ENCODE peak calls at places on chromosomes 11 and 22, in seven cellular contexts. V is DMS 273 treated with DMSO at 0.1 percent for 48 hours; L is globus pallidus; Q is CD4-positive, alpha-beta T cell; M is memory B cell; I is stimulated activated CD4-positive, alpha-beta T cell treated with anti-CD3 and anti-CD28 coated beads, Interleukin-2, amount 100 ng/mL, for 48 hours; W is progenitor cell of endocrine pancreas. C is an unnamed sample.

GRCh38 chr22:44442856-44443595 is 55.0 kb downstream of the RTL6 start:
- DNase-seq in V (no peak), L (no peak), Q (no peak), M (no peak), I (no peak), W (no peak), C (no peak)

GRCh38 chr11:126284829-126285228 is 1.9 kb downstream of the TIRAP start:
- DNase-seq in V (no peak), L (no peak), Q (peak; percentile 86), M (peak; percentile 58), I (peak; percentile 84), W (no peak), C (no peak)

GRCh38 chr22:44166877-44167276 is 13.8 kb upstream of the PARVG start:
- DNase-seq in V (no peak), L (no peak), Q (no peak), M (no peak), I (no peak), W (no peak), C (no peak)

GRCh38 chr22:41939981-41940852 is 6.7 kb downstream of the CENPM start:
- DNase-seq in V (no peak), L (peak; percentile 63), Q (peak; percentile 89), M (peak; percentile 96), I (peak; percentile 82), W (no peak), C (no peak)

GRCh38 chr11:111731839-111732238 is 34.4 kb downstream of the PPP2R1B start:
- DNase-seq in V (no peak), L (no peak), Q (no peak), M (no peak), I (no peak), W (no peak), C (no peak)

GRCh38 chr11:61914471-61915171 is 2.7 kb downstream of the RAB3IL1 start:
- DNase-seq in V (no peak), L (no peak), Q (no peak), M (no peak), I (no peak), W (no peak), C (no peak)

GRCh38 chr11:80327971-80328614 is 887.3 kb upstream of the TENM4 start:
- DNase-seq in V (no peak), L (no peak), Q (no peak), M (no peak), I (no peak), W (no peak), C (no peak)

GRCh38 chr11:10743354-10744035 is 7.6 kb upstream of the CTR9 start:
- DNase-seq in V (no peak), L (no peak), Q (no peak), M (no peak), I (no peak), W (no peak), C (no peak)

GRCh38 chr22:36760716-36761115 is 15.2 kb downstream of the IFT27 start:
- DNase-seq in V (no peak), L (no peak), Q (no peak), M (no peak), I (no peak), W (no peak), C (no peak)

GRCh38 chr22:41690476-41690875 is 1.8 kb upstream of the SNU13 start:
- DNase-seq in V (no peak), L (no peak), Q (no peak), M (no peak), I (no peak), W (no peak), C (no peak)

GRCh38 chr22:46027219-46028068 is 50.5 kb upstream of the WNT7B start:
- DNase-seq in V (no peak), L (peak; percentile 91), Q (no peak), M (no peak), I (no peak), W (peak; percentile 34), C (peak; percentile 55)

GRCh38 chr11:30423886-30424285 is 101.0 kb downstream of the ARL14EP start:
- DNase-seq in V (no peak), L (no peak), Q (no peak), M (no peak), I (no peak), W (no peak), C (no peak)

GRCh38 chr11:119377961-119378667 is 3.4 kb downstream of the USP2 start:
- DNase-seq in V (no peak), L (no peak), Q (no peak), M (no peak), I (no peak), W (no peak), C (no peak)

GRCh38 chr22:27687984-27688545 is 113.5 kb downstream of the MN1 start:
- DNase-seq in V (no peak), L (no peak), Q (no peak), M (no peak), I (no peak), W (no peak), C (no peak)

GRCh38 chr11:117591316-117592039 is 205.5 kb downstream of the DSCAML1 start:
- DNase-seq in V (no peak), L (peak; percentile 72), Q (no peak), M (no peak), I (no peak), W (no peak), C (no peak)

GRCh38 chr22:35835267-35835997 is 117.8 kb downstream of the APOL5 start:
- DNase-seq in V (no peak), L (no peak), Q (no peak), M (no peak), I (no peak), W (no peak), C (no peak)

GRCh38 chr11:63613517-63614135 is 607 bp downstream of the PLAAT3 start:
- DNase-seq in V (no peak), L (peak; percentile 91), Q (peak; percentile 22), M (peak; percentile 31), I (peak; percentile 7), W (no peak), C (peak; percentile 23)

GRCh38 chr11:34609850-34610249 is 11.0 kb upstream of the EHF start:
- DNase-seq in V (no peak), L (no peak), Q (no peak), M (no peak), I (no peak), W (no peak), C (no peak)

GRCh38 chr11:108559340-108559739 is 34.2 kb downstream of the EXPH5 start:
- DNase-seq in V (no peak), L (no peak), Q (no peak), M (no peak), I (no peak), W (no peak), C (no peak)

GRCh38 chr11:70782401-70782913 is 384.1 kb downstream of the CTTN start:
- DNase-seq in V (no peak), L (no peak), Q (no peak), M (no peak), I (no peak), W (no peak), C (no peak)

GRCh38 chr22:37657590-37658132 is 862 bp upstream of the PDXP start:
- DNase-seq in V (no peak), L (no peak), Q (no peak), M (no peak), I (no peak), W (no peak), C (no peak)

GRCh38 chr22:48104786-48105185 is 1342.3 kb downstream of the TBC1D22A start:
- DNase-seq in V (no peak), L (no peak), Q (no peak), M (no peak), I (no peak), W (no peak), C (no peak)

GRCh38 chr11:27699926-27700350 is 317 bp downstream of the BDNF start:
- DNase-seq in V (no peak), L (no peak), Q (no peak), M (no peak), I (no peak), W (no peak), C (no peak)